ENCODE peak calls at places on chromosomes 1 and 21, in four cellular contexts. One of them, this sample, is unnamed.
A peak's percentile ranks its signal among the peaks of the same experiment; 100 is the strongest.

GRCh38 chr21:38384246-38384576 is 114.1 kb downstream of the ERG start:
- DNase-seq in adrenal gland: no peak
- DNase-seq in germinal center: no peak
- DNase-seq in NAMALWA: no peak
- DNase-seq in this sample: no peak

GRCh38 chr1:17259233-17259873 is 10.5 kb downstream of the PADI3 start:
- DNase-seq in germinal center: no peak
- DNase-seq in adrenal gland: no peak
- DNase-seq in NAMALWA: no peak
- DNase-seq in this sample: no peak

GRCh38 chr1:206551985-206552325 is 44.6 kb downstream of the RASSF5 start:
- DNase-seq in NAMALWA: no peak
- DNase-seq in adrenal gland: no peak
- DNase-seq in germinal center: no peak
- DNase-seq in this sample: no peak

GRCh38 chr1:40432644-40433385 is 17.5 kb upstream of the ZFP69B start:
- DNase-seq in germinal center: no peak
- DNase-seq in adrenal gland: no peak
- DNase-seq in NAMALWA: no peak
- DNase-seq in this sample: no peak

GRCh38 chr1:94973271-94973922 is 46.5 kb upstream of the CNN3 start:
- DNase-seq in germinal center: no peak
- DNase-seq in NAMALWA: no peak
- DNase-seq in adrenal gland: no peak
- DNase-seq in this sample: no peak

GRCh38 chr1:9239622-9240401 is 5.2 kb downstream of the H6PD start:
- DNase-seq in NAMALWA: peak; percentile 76
- DNase-seq in germinal center: no peak
- DNase-seq in adrenal gland: peak; percentile 77
- DNase-seq in this sample: peak; percentile 69

GRCh38 chr1:58848818-58849411 is 65.1 kb upstream of the JUN start:
- DNase-seq in adrenal gland: peak; percentile 92
- DNase-seq in NAMALWA: no peak
- DNase-seq in germinal center: no peak
- DNase-seq in this sample: no peak

GRCh38 chr1:17135530-17135929 is 16.3 kb upstream of the PADI2 start:
- DNase-seq in germinal center: no peak
- DNase-seq in NAMALWA: no peak
- DNase-seq in adrenal gland: no peak
- DNase-seq in this sample: no peak